ENCODE peak calls at places on chromosomes 16 and 17, in six cellular contexts. T is breast epithelium, A is stomach, P is transverse colon, D is GM12891, S is sigmoid colon. G is an unnamed sample.

GRCh38 chr17:80307994-80308671 is 47.5 kb downstream of the RNF213 start:
- DNase-seq in T (no peak), A (no peak), P (no peak), D (no peak), S (peak; percentile 50), G (no peak)

GRCh38 chr17:12729086-12729485 is 60.2 kb upstream of the ARHGAP44 start:
- DNase-seq in T (no peak), A (no peak), P (no peak), D (no peak), S (no peak), G (peak; percentile 66)

GRCh38 chr17:81976332-81977210 is 858 bp upstream of the ASPSCR1 start:
- DNase-seq in T (no peak), A (peak; percentile 69), P (peak; percentile 49), D (no peak), S (no peak), G (no peak)

GRCh38 chr16:48592839-48593429 is 17.0 kb downstream of the N4BP1 start:
- DNase-seq in T (no peak), A (no peak), P (no peak), D (no peak), S (no peak), G (no peak)

GRCh38 chr17:64992325-64992802 is 64.2 kb downstream of the GNA13 start:
- DNase-seq in T (peak; percentile 69), A (no peak), P (no peak), D (no peak), S (no peak), G (no peak)

GRCh38 chr17:42706732-42707131 is 24.4 kb downstream of the CNTNAP1 start:
- DNase-seq in T (no peak), A (no peak), P (no peak), D (no peak), S (no peak), G (no peak)

GRCh38 chr16:76539609-76540008 is 262.4 kb downstream of the CNTNAP4 start:
- DNase-seq in T (no peak), A (no peak), P (no peak), D (no peak), S (no peak), G (no peak)

GRCh38 chr16:84845496-84846002 is 25.8 kb downstream of the CRISPLD2 start:
- DNase-seq in T (no peak), A (no peak), P (peak; percentile 45), D (no peak), S (no peak), G (no peak)

GRCh38 chr17:78568494-78569115 is 8.6 kb downstream of the DNAH17 start:
- DNase-seq in T (no peak), A (no peak), P (no peak), D (no peak), S (no peak), G (no peak)

GRCh38 chr16:46712911-46713310 is 23.5 kb downstream of the ORC6 start:
- DNase-seq in T (no peak), A (no peak), P (no peak), D (no peak), S (no peak), G (no peak)

GRCh38 chr17:65057520-65058075 is 1.1 kb upstream of the GNA13 start:
- DNase-seq in T (no peak), A (peak; percentile 25), P (no peak), D (no peak), S (peak; percentile 72), G (no peak)

GRCh38 chr17:767076-767475 is 15.0 kb downstream of the GLOD4 start:
- DNase-seq in T (no peak), A (no peak), P (no peak), D (no peak), S (no peak), G (no peak)

GRCh38 chr16:60200161-60200560 is 1466.0 kb upstream of the GOT2 start:
- DNase-seq in T (no peak), A (no peak), P (no peak), D (no peak), S (no peak), G (no peak)

GRCh38 chr17:51653902-51654301 is 393.6 kb downstream of the UTP18 start:
- DNase-seq in T (no peak), A (no peak), P (no peak), D (no peak), S (no peak), G (no peak)

GRCh38 chr17:306116-306515 is 46.5 kb downstream of the RPH3AL start:
- DNase-seq in T (no peak), A (no peak), P (no peak), D (no peak), S (no peak), G (no peak)

GRCh38 chr16:58025351-58026138 is at the start of gene MMP15:
- DNase-seq in T (peak; percentile 70), A (peak; percentile 94), P (peak; percentile 94), D (peak; percentile 79), S (peak; percentile 80), G (no peak)

GRCh38 chr16:84117482-84117843 is 721 bp upstream of the MBTPS1 start:
- DNase-seq in T (no peak), A (no peak), P (no peak), D (peak; percentile 43), S (no peak), G (no peak)

GRCh38 chr16:1525871-1526607 is 7.4 kb upstream of the TMEM204 start:
- DNase-seq in T (no peak), A (no peak), P (no peak), D (no peak), S (no peak), G (no peak)

DNA sequence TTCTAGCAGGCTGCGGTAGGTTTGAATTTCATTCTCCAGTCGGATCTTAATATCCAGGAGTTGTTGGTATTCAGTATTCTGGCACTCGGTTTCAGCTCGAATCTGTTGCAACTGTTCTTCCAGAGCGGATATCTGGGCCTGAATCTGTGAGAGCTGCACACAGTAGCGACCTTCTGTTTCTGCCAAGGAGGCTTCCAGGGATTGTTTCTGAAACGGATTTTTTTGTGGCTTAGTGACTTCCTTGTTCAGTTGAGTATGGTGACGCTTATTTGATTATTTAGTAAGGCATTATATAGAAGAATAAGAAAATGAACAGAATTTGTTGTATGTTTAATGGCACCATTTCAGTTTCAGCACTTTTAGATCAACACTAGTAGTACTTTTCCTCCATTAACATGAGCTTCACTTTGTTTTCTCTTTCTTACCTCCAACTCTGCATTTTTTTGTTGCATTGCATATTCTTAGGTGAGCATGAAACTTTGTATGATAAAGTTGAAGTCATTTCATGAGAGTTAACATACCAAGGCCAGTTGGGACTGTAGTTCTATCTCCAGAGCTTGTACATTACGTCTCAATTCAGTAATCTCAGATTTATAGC is 2.8 kb downstream of the KRT10 start:
- DNase-seq in T (no peak), A (no peak), P (no peak), D (no peak), S (no peak), G (no peak)
- TF ChIP-seq POLR2A in T (no peak), A (no peak), P (no peak), D (no peak), S (no peak), G (no peak)

DNA sequence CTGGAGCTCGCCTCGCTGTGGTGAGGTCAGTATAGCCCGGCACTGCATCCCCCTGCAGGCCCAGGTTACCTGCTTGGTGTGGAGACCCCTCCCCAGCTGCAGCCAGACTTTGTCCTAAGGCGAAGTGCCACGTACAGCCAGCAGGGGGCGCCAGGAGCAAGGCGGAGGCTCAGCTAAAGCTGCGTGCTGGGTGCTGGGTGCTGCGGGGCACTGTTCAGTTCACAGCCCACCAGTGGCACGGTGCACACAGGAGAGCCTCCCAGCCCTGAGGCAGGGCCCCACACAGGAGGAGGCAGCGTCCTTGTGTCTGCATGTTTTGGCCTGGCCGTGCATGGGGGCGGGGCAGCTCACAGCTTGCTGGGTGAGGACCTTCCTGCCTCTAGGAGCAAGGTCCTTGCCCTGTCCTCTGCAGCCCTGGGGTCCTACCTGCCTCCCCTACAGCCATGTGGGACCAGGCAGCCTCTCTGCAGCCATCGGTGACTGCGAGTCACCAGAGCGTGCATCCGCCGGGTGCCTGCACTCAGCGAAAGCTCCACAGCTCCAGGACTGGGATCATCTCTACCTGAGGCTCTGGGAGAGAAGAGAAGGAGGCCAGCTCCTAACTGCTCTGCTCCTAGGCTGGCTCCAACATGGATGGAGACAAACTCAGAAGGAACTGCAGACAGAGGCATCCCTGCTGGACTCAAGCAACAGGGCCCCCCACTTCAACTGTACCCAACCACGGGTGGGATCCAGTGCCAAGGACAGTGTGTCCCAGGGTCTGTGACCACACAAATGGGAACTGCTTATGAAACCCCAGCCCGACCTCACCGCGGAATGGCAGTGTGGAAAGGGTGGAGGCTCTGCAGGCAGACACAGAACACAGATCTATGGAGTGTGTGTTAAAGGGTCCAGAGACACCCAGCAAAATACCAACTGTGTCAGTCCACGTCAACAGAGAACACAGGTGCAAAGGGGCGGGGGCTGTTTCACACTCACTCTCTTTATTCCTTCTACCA is 19.0 kb downstream of the SLC7A5 start:
- DNase-seq in T (no peak), A (peak; percentile 78), P (peak; percentile 72), D (peak; percentile 96), S (no peak), G (no peak)
- TF ChIP-seq POLR2AphosphoS5 in T (no peak), A (no peak), P (no peak), D (no peak), S (no peak), G (no peak)

GRCh38 chr16:19088341-19088916 is 21.0 kb downstream of the COQ7 start:
- DNase-seq in T (no peak), A (no peak), P (no peak), D (no peak), S (no peak), G (no peak)

GRCh38 chr16:19084139-19084538 is 16.7 kb downstream of the COQ7 start:
- DNase-seq in T (no peak), A (no peak), P (no peak), D (no peak), S (no peak), G (no peak)

GRCh38 chr16:19084879-19085278 is 17.5 kb downstream of the COQ7 start:
- DNase-seq in T (no peak), A (no peak), P (no peak), D (no peak), S (no peak), G (no peak)

GRCh38 chr16:19085679-19086200 is 18.3 kb downstream of the COQ7 start:
- DNase-seq in T (no peak), A (peak; percentile 49), P (peak; percentile 64), D (no peak), S (no peak), G (no peak)

DNA sequence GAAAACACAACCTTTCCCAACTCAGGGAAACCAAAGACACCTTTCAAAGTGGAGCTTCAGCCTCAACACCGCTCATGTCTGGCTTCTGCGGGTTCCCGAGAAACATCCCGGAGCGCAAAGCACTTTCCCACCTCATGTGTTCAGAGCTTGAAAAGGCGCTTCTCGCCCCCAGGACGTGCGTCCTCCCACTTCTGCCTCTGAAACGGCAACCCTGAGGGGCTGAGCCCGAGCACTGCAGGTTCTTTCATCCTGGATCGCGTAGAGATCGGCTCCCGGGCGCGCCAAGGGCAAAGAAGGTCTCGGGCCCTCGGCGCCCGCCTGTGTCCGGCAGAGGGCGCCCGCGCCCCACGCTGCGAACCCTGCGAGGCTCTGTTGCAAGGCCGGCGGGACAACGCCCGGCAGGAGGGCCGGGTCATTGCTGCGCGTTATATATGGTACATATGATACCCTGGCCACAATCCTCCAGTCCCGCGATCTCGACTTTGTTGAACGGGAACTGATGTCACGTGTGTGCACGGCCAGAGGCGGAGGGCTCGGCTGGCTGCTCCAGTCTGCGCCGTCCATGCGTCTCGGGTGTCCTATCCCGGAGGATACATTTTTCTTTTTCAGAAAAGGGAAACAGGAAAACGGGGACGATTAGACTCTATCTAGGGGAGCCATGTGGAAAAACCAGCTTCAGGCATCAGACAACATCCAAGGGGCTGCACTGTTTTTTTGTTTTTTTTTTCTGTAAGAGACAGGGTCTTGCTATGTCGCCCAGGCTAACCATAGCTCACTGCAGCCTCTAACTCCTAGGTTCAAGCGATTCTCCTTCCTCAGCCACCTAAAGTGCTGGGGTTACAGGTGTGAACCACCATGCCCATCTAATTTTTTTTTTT is 19.1 kb downstream of the COQ7 start:
- DNase-seq in T (peak; percentile 80), A (peak; percentile 89), P (peak; percentile 90), D (peak; percentile 75), S (peak; percentile 90), G (peak; percentile 95)
- TF ChIP-seq POLR2A in T (no peak), A (no peak), P (peak; percentile 31), D (no peak), S (no peak), G (no peak)

GRCh38 chr16:65012357-65012756 is 109.5 kb downstream of the CDH11 start:
- DNase-seq in T (no peak), A (no peak), P (no peak), D (no peak), S (no peak), G (no peak)
- TF ChIP-seq POLR2AphosphoS5 in T (no peak), A (no peak), P (no peak), D (no peak), S (no peak), G (no peak)